ENCODE peak calls at places on chromosomes 16 and 17, in eight cellular contexts. H is EL; E is stimulated activated CD4-positive, alpha-beta T cell treated with anti-CD3 and anti-CD28 coated beads, Interleukin-4, amount 100 ng/mL, for 24 hours; F is naive thymus-derived CD8-positive, alpha-beta T cell; K is KG1; A is Karpas-422; Y is Caki2; W is T-helper 9 cell. C is an unnamed sample.

GRCh38 chr17:1720856-1721386 is 3.6 kb upstream of the WDR81 start:
- DNase-seq in W (peak), Y (peak), H (peak), E (peak), A (peak), F (peak), K (no peak), C (peak)

GRCh38 chr16:1070084-1070987 is 2.2 kb upstream of the SSTR5 start:
- DNase-seq in H (no peak), F (no peak), Y (no peak), E (no peak), A (no peak), K (no peak), W (no peak), C (no peak)

GRCh38 chr17:4249452-4250029 is 14.2 kb downstream of the ANKFY1 start:
- DNase-seq in K (peak), F (no peak), W (no peak), A (peak), E (no peak), H (peak), Y (no peak), C (peak)

GRCh38 chr17:50055055-50055425 is 870 bp upstream of the ITGA3 start:
- DNase-seq in W (peak), F (no peak), Y (peak), H (peak), E (peak), K (no peak), A (no peak), C (peak)

GRCh38 chr17:30095507-30096244 is 20.9 kb upstream of the NSRP1 start:
- DNase-seq in Y (peak), W (no peak), A (peak), E (no peak), F (no peak), K (no peak), H (peak), C (peak)

GRCh38 chr16:88697831-88698693 is 8.1 kb downstream of the RNF166 start:
- DNase-seq in K (no peak), Y (no peak), F (no peak), W (no peak), H (no peak), E (no peak), A (no peak), C (no peak)

GRCh38 chr17:81906476-81907218 is 4.6 kb downstream of the PCYT2 start:
- DNase-seq in E (no peak), K (no peak), F (no peak), A (peak), H (no peak), W (no peak), Y (peak), C (no peak)

GRCh38 chr17:49741009-49741691 is 22.8 kb downstream of the FAM117A start:
- DNase-seq in K (no peak), A (no peak), Y (no peak), H (no peak), E (no peak), F (no peak), W (no peak), C (peak)

GRCh38 chr17:2564876-2565275 is 28.6 kb upstream of the PAFAH1B1 start:
- DNase-seq in K (no peak), Y (peak), W (no peak), H (no peak), A (no peak), F (no peak), E (no peak), C (no peak)

GRCh38 chr16:11320170-11320569 is 25.1 kb upstream of the RMI2 start:
- DNase-seq in F (no peak), W (no peak), H (no peak), Y (peak), A (peak), E (no peak), K (no peak), C (no peak)

GRCh38 chr16:85444879-85445778 is 168.0 kb upstream of the GSE1 start:
- DNase-seq in A (peak), W (no peak), H (no peak), Y (no peak), E (no peak), K (no peak), F (no peak), C (no peak)

GRCh38 chr17:9987779-9988585 is 82.9 kb upstream of the RCVRN start:
- DNase-seq in F (peak), E (no peak), H (peak), A (peak), W (peak), Y (peak), K (no peak), C (peak)

GRCh38 chr17:79252886-79253285 is 178.3 kb downstream of the ENGASE start:
- DNase-seq in K (no peak), H (no peak), F (no peak), Y (no peak), A (no peak), W (no peak), E (no peak), C (no peak)

GRCh38 chr16:84247844-84248243 is 8.0 kb upstream of the KCNG4 start:
- DNase-seq in F (no peak), K (no peak), E (no peak), A (no peak), W (no peak), H (peak), Y (peak), C (no peak)

GRCh38 chr16:21650517-21650916 is 1.9 kb downstream of the IGSF6 start:
- DNase-seq in E (no peak), Y (no peak), W (no peak), F (no peak), H (no peak), K (peak), A (peak), C (peak)

GRCh38 chr17:68184816-68185436 is 62.9 kb upstream of the AMZ2 start:
- DNase-seq in E (peak), A (no peak), F (no peak), H (no peak), W (peak), K (no peak), Y (no peak), C (no peak)

GRCh38 chr17:27571563-27572129 is 59.3 kb upstream of the LGALS9 start:
- DNase-seq in F (no peak), Y (no peak), A (no peak), K (no peak), H (no peak), W (no peak), E (no peak), C (no peak)

GRCh38 chr16:85668676-85669424 is 19.9 kb downstream of the GINS2 start:
- DNase-seq in F (no peak), Y (no peak), A (no peak), E (no peak), K (no peak), H (no peak), W (no peak), C (no peak)

GRCh38 chr16:77624085-77624484 is 98.2 kb upstream of the NUDT7 start:
- DNase-seq in W (no peak), H (no peak), A (no peak), Y (no peak), F (no peak), K (no peak), E (no peak), C (no peak)

GRCh38 chr17:14310584-14310983 is 9.7 kb downstream of the HS3ST3B1 start:
- DNase-seq in E (no peak), H (no peak), W (no peak), K (no peak), Y (no peak), F (no peak), A (no peak), C (no peak)

GRCh38 chr17:8503807-8504206 is 68.1 kb downstream of the NDEL1 start:
- DNase-seq in A (no peak), Y (no peak), E (no peak), H (no peak), F (no peak), K (no peak), W (no peak), C (no peak)

GRCh38 chr17:79802736-79803420 is 6.0 kb upstream of the CBX8 start:
- DNase-seq in H (peak), F (no peak), K (no peak), Y (no peak), E (no peak), W (no peak), A (no peak), C (no peak)

GRCh38 chr17:43126911-43127290 is 1.7 kb upstream of the BRCA1 start:
- DNase-seq in E (no peak), F (no peak), W (no peak), Y (no peak), K (no peak), H (no peak), A (no peak), C (no peak)

GRCh38 chr17:68455756-68456528 is 1.4 kb downstream of the WIPI1 start:
- DNase-seq in Y (no peak), A (no peak), E (no peak), H (peak), K (no peak), F (no peak), W (no peak), C (peak)

GRCh38 chr17:62668091-62668804 is 40.8 kb downstream of the MRC2 start:
- DNase-seq in A (no peak), H (no peak), E (no peak), F (no peak), K (no peak), Y (no peak), W (no peak), C (no peak)

GRCh38 chr16:89574681-89575246 is 794 bp upstream of the CPNE7 start:
- DNase-seq in A (peak), F (peak), Y (no peak), E (peak), W (peak), H (peak), K (no peak), C (peak)

GRCh38 chr16:2971985-2972784 is 3.0 kb downstream of the PAQR4 start:
- DNase-seq in F (no peak), A (no peak), Y (no peak), K (no peak), W (no peak), E (no peak), H (no peak), C (no peak)

GRCh38 chr16:52837251-52837650 is 215.4 kb downstream of the CHD9NB start:
- DNase-seq in W (no peak), H (no peak), F (no peak), K (no peak), E (no peak), Y (no peak), A (no peak), C (no peak)

GRCh38 chr17:2932946-2933345 is 130.5 kb downstream of the OR1D5 start:
- DNase-seq in K (no peak), W (no peak), F (no peak), E (no peak), A (peak), H (no peak), Y (no peak), C (no peak)

GRCh38 chr17:5249615-5250014 is 15.0 kb upstream of the SCIMP start:
- DNase-seq in F (peak), Y (peak), K (peak), A (peak), H (peak), E (peak), W (peak), C (peak)

GRCh38 chr16:1674751-1675664 is 3.1 kb upstream of the JPT2 start:
- DNase-seq in E (no peak), K (no peak), H (peak), A (no peak), F (no peak), W (no peak), Y (no peak), C (peak)

C was measured in GM03348.